ENCODE peak calls at places on chromosome 13, in six cellular contexts. Y, G, Z, F, U and S are unnamed samples.

GRCh38 chr13:44317752-44318550 is 55.7 kb upstream of the SERP2 start:
- DNase-seq in F (no peak), U (no peak), G (no peak), Z (peak; percentile 72), Y (no peak), S (no peak)

GRCh38 chr13:101917475-101917810 is 465.0 kb downstream of the ITGBL1 start:
- DNase-seq in F (no peak), U (no peak), G (no peak), Y (no peak), Z (no peak), S (no peak)

GRCh38 chr13:50990540-50991506 is 81.2 kb downstream of the RNASEH2B start:
- DNase-seq in U (no peak), G (peak; percentile 55), Z (peak; percentile 69), F (no peak), Y (peak; percentile 80), S (peak; percentile 27)

GRCh38 chr13:44244288-44244687 is 129.3 kb upstream of the SERP2 start:
- DNase-seq in U (no peak), Y (peak; percentile 91), G (no peak), F (peak; percentile 53), Z (peak; percentile 81), S (no peak)

GRCh38 chr13:100790405-100790804 is 115.8 kb upstream of the TMTC4 start:
- DNase-seq in F (no peak), U (no peak), G (no peak), Y (no peak), Z (no peak), S (no peak)

GRCh38 chr13:79128158-79128557 is 277.9 kb downstream of the RBM26 start:
- DNase-seq in Y (peak; percentile 90), U (no peak), Z (peak; percentile 18), G (no peak), F (peak; percentile 11), S (no peak)

GRCh38 chr13:46864941-46865340 is 31.9 kb downstream of the HTR2A start:
- DNase-seq in U (no peak), Y (no peak), G (no peak), F (no peak), Z (no peak), S (no peak)

GRCh38 chr13:113831061-113831460 is 32.8 kb downstream of the GAS6 start:
- DNase-seq in F (no peak), G (no peak), Y (no peak), U (no peak), Z (no peak), S (no peak)

GRCh38 chr13:110287031-110287828 is 19.7 kb downstream of the COL4A1 start:
- DNase-seq in G (no peak), U (no peak), Y (no peak), F (peak; percentile 99), Z (no peak), S (no peak)

GRCh38 chr13:73057284-73058025 is 1.4 kb upstream of the KLF5 start:
- DNase-seq in Y (no peak), U (no peak), F (no peak), Z (no peak), G (no peak), S (no peak)

GRCh38 chr13:46160474-46161066 is 21.4 kb downstream of the LCP1 start:
- DNase-seq in U (no peak), G (peak; percentile 81), Y (peak; percentile 64), F (peak; percentile 81), Z (peak; percentile 54), S (peak; percentile 49)

GRCh38 chr13:29753593-29754485 is 96.6 kb downstream of the UBL3 start:
- DNase-seq in G (no peak), F (peak; percentile 45), Z (peak; percentile 16), U (no peak), Y (peak; percentile 40), S (no peak)

GRCh38 chr13:29749401-29750177 is 100.8 kb downstream of the UBL3 start:
- DNase-seq in Y (peak; percentile 79), Z (peak; percentile 84), U (no peak), G (no peak), F (peak; percentile 91), S (no peak)

GRCh38 chr13:29750178-29750530 is 100.3 kb downstream of the UBL3 start:
- DNase-seq in F (no peak), U (no peak), G (no peak), Z (no peak), Y (no peak), S (no peak)

GRCh38 chr13:29754486-29754806 is 96.0 kb downstream of the UBL3 start:
- DNase-seq in Y (peak; percentile 76), Z (peak; percentile 61), G (peak; percentile 92), F (peak; percentile 76), U (no peak), S (peak; percentile 11)

GRCh38 chr13:29752175-29752574 is 98.2 kb downstream of the UBL3 start:
- DNase-seq in F (no peak), U (no peak), Y (no peak), Z (no peak), G (no peak), S (no peak)
- H3K4me3 ChIP-seq in F (no peak overlapping the region), U (no peak overlapping the region), Y (no peak overlapping the region), Z (no peak overlapping the region), G (no peak overlapping the region), S (no peak overlapping the region)

DNA sequence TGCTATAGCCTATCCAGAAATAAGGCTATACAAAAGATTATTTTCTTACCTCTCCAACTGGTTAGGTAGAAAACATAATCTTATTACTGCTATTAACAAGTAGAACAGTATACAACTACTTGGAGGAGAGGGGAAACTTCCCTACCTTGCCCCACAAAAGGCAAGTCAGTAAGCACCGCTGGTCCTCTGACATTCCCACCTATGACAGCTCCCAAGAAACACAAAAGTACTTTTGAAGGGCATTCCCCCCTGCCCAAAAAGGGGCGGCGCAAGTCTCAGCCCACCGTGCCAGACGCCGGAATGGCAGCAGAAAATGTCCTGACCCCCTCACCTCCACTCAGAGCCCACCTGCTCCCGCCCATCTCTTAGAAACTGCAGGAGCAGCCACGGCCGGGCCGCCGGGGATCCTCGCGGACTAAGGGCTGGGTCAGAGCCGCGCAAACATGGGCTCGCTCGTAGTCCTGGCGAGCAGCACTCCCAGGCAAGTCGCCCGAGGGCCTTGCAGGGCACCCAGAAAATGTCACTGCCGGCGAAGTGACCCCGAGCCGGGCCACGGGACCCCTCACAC is 430 bp downstream of the SUCLA2 start:
- DNase-seq in Z (peak; percentile 2), Y (no peak), U (no peak), G (no peak), F (peak; percentile 23), S (no peak)
- H3K18ac ChIP-seq in Z (no peak overlapping the region), Y (peak overlapping the region; percentile 99), U (peak overlapping the region; percentile 63), G (peak overlapping the region; percentile 16), F (peak overlapping the region; percentile 99), S (peak overlapping the region; percentile 95)

GRCh38 chr13:94140027-94140426 is 339.5 kb downstream of the DCT start:
- DNase-seq in U (no peak), F (no peak), Z (no peak), Y (no peak), G (no peak), S (no peak)
- H3K4me3 ChIP-seq in U (no peak overlapping the region), F (no peak overlapping the region), Z (no peak overlapping the region), Y (no peak overlapping the region), G (no peak overlapping the region), S (no peak overlapping the region)

DNA sequence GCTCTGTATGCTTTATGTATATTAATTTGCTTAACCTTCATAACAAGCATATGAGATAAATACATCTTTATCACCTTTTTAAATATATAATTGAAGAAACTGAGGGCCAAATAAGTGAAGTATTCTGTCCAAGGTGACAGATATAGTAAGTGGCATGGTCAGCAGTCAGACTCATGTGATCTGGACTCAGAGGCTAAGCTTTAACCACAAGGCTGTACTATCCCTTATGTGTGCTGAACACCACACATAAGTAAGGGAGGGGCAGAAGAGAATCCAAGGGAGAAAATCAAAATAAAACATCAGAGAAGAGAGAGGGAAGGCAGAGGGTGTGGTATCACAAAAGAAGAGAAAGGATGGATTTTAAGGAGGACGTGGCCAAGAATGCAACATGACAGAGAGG is 348.4 kb downstream of the EFNB2 start:
- DNase-seq in U (no peak), G (no peak), F (no peak), Z (no peak), Y (no peak), S (no peak)
- H3K18ac ChIP-seq in U (no peak overlapping the region), G (no peak overlapping the region), F (no peak overlapping the region), Z (no peak overlapping the region), Y (no peak overlapping the region), S (no peak overlapping the region)

GRCh38 chr13:55013051-55013450 is 1984.4 kb downstream of the OLFM4 start:
- DNase-seq in Y (no peak), U (no peak), G (peak; percentile 56), Z (no peak), F (no peak), S (no peak)

GRCh38 chr13:55001881-55002280 is 1973.3 kb downstream of the OLFM4 start:
- DNase-seq in F (no peak), Y (no peak), Z (no peak), G (peak; percentile 51), U (no peak), S (no peak)

DNA sequence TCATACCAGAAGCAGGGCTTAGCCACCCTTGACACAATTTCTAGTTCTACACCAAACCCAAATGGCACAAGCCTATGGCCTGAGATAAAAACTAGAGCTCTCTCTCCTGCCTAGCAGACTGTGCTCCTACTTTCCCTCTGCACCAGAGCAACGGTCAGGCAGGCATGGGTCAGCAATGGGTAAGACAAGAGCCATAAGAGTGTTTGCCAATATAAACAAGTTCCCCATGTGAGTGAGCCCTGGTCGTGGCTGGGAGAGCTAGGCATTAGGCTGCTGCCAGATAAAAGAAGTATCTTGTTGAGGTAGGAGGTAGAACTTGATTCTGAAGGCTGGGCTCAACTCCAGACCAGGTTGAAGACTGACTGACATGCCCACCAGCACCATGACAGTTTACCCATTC is 1979.1 kb downstream of the OLFM4 start:
- DNase-seq in F (no peak), G (no peak), Y (no peak), Z (no peak), U (no peak), S (no peak)
- H3K4me3 ChIP-seq in F (no peak overlapping the region), G (no peak overlapping the region), Y (no peak overlapping the region), Z (no peak overlapping the region), U (no peak overlapping the region), S (no peak overlapping the region)

GRCh38 chr13:28022848-28023518 is 34.5 kb upstream of the URAD start:
- DNase-seq in F (no peak), Z (peak; percentile 46), U (no peak), G (peak; percentile 64), Y (no peak), S (peak; percentile 12)
- H3K18ac ChIP-seq in F (no peak overlapping the region), Z (peak overlapping the region; percentile 79), U (peak overlapping the region; percentile 96), G (no peak overlapping the region), Y (no peak overlapping the region), S (no peak overlapping the region)

DNA sequence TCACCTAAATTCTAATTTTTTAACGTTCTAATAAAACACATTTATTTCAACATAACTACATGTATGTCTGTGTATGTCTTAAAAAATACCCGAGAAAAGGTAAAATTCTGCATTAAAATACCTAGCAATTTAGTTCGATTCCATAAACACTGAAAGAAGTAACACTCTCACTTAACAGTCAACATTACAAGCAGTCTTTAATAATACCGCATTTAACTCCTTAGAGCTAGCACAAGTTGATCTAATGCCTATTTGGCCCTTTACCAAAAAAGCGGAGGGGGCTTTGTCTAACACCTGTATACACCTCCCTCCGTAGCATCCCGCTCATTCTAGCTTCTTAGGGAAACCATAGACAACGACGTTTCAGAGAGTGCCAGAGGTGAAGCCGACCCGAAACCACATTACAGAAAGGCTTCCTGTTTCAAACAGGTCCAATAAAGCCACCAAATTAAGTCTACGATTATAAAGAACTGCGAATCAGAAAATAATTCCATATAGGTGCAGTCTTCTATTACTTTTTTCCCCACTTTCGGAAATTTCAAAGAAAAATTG is 1.2 kb downstream of the SPART start:
- DNase-seq in F (no peak), Y (no peak), Z (no peak), G (no peak), U (no peak), S (no peak)
- H3K4me3 ChIP-seq in F (no peak overlapping the region), Y (no peak overlapping the region), Z (peak overlapping the region; percentile 82), G (peak overlapping the region; percentile 90), U (peak overlapping the region; percentile 78), S (peak overlapping the region; percentile 23)